ENCODE peak calls at places on chromosomes 7 and 10, in four cellular contexts. One of them, this sample, is unnamed.

GRCh38 chr10:70915206-70915605 is 26.8 kb upstream of the PCBD1 start:
- DNase-seq in HepG2: no peak
- DNase-seq in K562: no peak
- DNase-seq in SK-N-SH: no peak
- DNase-seq in this sample: no peak

GRCh38 chr10:80186364-80187012 is 18.8 kb downstream of the ANXA11 start:
- DNase-seq in K562: no peak
- DNase-seq in SK-N-SH: no peak
- DNase-seq in HepG2: no peak
- DNase-seq in this sample: no peak

GRCh38 chr10:25766687-25767221 is 167.3 kb upstream of the MYO3A start:
- DNase-seq in SK-N-SH: peak; percentile 66
- DNase-seq in K562: peak; percentile 81
- DNase-seq in HepG2: no peak
- DNase-seq in this sample: no peak

GRCh38 chr10:51832652-51833383 is 133.4 kb upstream of the CSTF2T start:
- DNase-seq in K562: peak; percentile 2
- DNase-seq in SK-N-SH: no peak
- DNase-seq in HepG2: peak; percentile 44
- DNase-seq in this sample: peak; percentile 79

GRCh38 chr7:159063046-159063840 is 81.4 kb downstream of the VIPR2 start:
- DNase-seq in SK-N-SH: no peak
- DNase-seq in HepG2: no peak
- DNase-seq in K562: no peak
- DNase-seq in this sample: no peak

GRCh38 chr10:63703113-63703670 is 182.0 kb downstream of the REEP3 start:
- DNase-seq in K562: peak; percentile 48
- DNase-seq in HepG2: no peak
- DNase-seq in SK-N-SH: no peak
- DNase-seq in this sample: peak; percentile 51

GRCh38 chr10:30062582-30062981 is 3.2 kb upstream of the JCAD start:
- DNase-seq in HepG2: no peak
- DNase-seq in K562: no peak
- DNase-seq in SK-N-SH: no peak
- DNase-seq in this sample: no peak

GRCh38 chr10:78215645-78216044 is 182.0 kb downstream of the RPS24 start:
- DNase-seq in SK-N-SH: no peak
- DNase-seq in K562: no peak
- DNase-seq in HepG2: no peak
- DNase-seq in this sample: no peak

GRCh38 chr10:112963835-112964234 is 13.8 kb downstream of the TCF7L2 start:
- DNase-seq in SK-N-SH: no peak
- DNase-seq in HepG2: no peak
- DNase-seq in K562: peak; percentile 28
- DNase-seq in this sample: no peak

GRCh38 chr10:124906551-124907001 is 35.3 kb upstream of the ZRANB1 start:
- DNase-seq in SK-N-SH: no peak
- DNase-seq in HepG2: no peak
- DNase-seq in K562: no peak
- DNase-seq in this sample: no peak

GRCh38 chr10:46520381-46520780 is 36.1 kb downstream of the GPRIN2 start:
- DNase-seq in SK-N-SH: no peak
- DNase-seq in K562: no peak
- DNase-seq in HepG2: no peak
- DNase-seq in this sample: no peak

GRCh38 chr10:31374146-31374696 is 55.2 kb downstream of the ZEB1 start:
- DNase-seq in K562: no peak
- DNase-seq in SK-N-SH: no peak
- DNase-seq in HepG2: no peak
- DNase-seq in this sample: no peak
- TF ChIP-seq ELF1 in K562: no peak
- TF ChIP-seq ELF1 in SK-N-SH: no peak
- TF ChIP-seq ELF1 in HepG2: no peak
- TF ChIP-seq ELF1 in this sample: no peak

DNA sequence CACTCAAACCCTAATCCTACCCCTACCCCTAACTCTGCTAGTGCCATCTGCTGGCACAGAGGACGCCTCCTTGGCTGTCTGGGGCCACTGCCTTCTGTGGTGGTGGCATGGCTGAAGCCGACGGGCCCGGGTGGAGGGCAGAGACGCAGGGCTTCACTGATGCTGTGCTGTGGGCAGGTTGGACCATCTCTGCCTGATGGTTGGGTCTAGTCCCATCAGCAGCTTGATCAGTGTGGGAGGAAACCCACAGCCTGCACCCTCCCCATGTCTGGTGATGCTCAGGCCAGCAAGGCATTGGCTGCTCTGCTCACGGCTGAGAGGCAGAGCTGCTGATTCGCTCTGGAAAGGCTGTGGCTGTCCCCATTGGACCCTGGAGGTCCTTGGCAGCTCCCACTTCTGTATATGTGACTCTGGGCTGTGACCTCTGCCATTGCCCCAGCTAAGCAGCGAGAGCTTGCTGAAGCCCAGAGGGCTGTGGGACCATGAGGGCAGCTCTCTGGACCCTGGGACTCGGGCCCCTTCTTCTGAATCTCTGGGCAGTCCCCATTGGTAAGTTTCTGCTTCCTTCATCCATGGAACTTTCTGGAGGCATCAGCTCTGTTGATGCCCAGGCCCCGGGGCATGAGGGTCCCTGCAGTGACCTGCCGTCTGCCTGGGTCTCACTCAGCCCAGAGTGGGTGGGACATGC is at the start of gene SCART1:
- DNase-seq in HepG2: no peak
- DNase-seq in K562: peak; percentile 37
- DNase-seq in SK-N-SH: no peak
- DNase-seq in this sample: no peak
- TF ChIP-seq ELF1 in HepG2: no peak
- TF ChIP-seq ELF1 in K562: no peak
- TF ChIP-seq ELF1 in SK-N-SH: no peak
- TF ChIP-seq ELF1 in this sample: no peak

DNA sequence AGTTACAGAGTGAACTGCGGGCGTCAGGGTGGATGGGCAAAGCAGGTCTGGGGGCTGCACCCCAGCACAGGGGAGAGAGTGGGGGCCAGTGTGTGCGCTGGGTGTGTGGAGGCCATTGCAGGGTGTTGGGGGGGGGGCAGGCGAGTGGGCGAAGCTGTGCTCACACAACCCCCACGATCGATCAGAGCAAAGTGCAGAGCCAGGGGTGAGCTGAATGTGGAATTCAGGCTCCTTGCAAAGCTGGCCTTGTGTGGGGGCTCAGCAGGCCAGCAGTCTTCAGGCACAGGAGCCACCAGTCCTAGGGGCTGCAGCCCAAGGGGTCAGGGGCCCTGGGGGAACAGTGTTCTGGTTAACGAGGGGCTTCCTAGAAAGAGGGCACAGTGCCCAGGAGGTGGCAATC is 862 bp upstream of the SHH start:
- DNase-seq in HepG2: no peak
- DNase-seq in K562: no peak
- DNase-seq in SK-N-SH: no peak
- DNase-seq in this sample: no peak
- TF ChIP-seq ELF1 in HepG2: no peak
- TF ChIP-seq ELF1 in K562: no peak
- TF ChIP-seq ELF1 in SK-N-SH: no peak
- TF ChIP-seq ELF1 in this sample: no peak

DNA sequence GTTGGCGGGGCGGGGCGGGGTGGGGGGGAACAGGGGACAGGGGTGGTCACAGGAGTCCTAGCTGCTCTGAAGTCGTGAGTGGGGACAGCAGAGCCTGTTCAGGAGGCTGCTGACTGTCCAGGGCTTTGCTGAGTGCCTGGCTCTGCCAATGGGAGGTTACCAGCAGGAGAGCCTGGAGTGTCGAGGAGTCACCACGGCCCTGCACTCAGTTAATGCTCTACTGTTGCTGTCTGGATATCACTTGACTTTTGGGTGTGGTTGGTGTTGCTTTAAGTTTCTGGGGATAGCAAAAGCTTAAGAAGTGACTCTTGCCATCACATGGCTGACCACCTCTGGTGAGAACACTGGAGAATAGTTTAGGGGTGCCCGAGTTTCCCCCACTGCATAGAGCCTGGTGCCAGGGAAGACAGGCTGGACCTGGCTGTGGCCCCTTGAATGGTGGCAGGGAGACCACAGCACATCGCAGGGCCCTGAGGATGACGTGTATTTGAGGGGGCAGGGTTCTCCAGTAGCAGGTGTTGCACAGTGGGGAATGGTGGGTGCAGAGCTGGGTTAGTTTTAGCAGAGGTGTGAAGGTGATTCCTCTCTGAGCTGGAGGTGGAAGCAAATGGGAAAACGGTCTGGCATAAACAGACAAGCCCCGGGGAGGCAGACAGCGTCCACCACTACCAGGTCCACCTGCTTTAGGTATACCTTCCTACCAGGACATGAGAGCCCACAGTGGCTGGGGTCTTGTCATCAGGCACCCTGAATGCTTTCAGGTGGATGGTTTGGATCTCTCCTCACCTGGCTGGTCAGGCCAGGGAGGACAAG is 54.2 kb upstream of the CAMK2B start:
- DNase-seq in K562: peak; percentile 26
- DNase-seq in HepG2: no peak
- DNase-seq in SK-N-SH: peak; percentile 29
- DNase-seq in this sample: no peak
- TF ChIP-seq ELF1 in K562: no peak
- TF ChIP-seq ELF1 in HepG2: no peak
- TF ChIP-seq ELF1 in SK-N-SH: no peak
- TF ChIP-seq ELF1 in this sample: no peak

DNA sequence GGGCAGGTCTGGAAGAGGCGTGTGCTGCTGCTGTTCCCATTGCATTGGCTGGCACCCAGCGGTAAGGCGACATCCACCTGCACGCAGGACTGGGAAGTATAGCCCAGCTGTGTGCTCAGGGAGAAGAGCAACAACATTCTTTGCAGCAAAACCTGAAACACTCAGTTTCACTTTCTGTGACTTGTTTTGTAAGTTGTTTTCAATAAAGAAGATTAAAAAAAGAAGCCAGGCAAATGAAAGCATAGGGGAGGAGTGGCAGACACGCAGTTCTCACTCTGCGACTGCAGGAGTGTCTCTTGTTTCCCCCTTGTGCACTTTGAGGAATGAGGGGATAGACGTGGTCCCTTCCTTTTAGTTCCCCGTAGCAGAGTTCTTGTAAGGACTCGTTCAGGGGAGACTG is 5.8 kb downstream of the FBH1 start:
- DNase-seq in K562: no peak
- DNase-seq in HepG2: no peak
- DNase-seq in SK-N-SH: no peak
- DNase-seq in this sample: no peak
- TF ChIP-seq ELF1 in K562: no peak
- TF ChIP-seq ELF1 in HepG2: no peak
- TF ChIP-seq ELF1 in SK-N-SH: no peak
- TF ChIP-seq ELF1 in this sample: no peak

GRCh38 chr7:157997080-157997440 is 590.6 kb downstream of the PTPRN2 start:
- DNase-seq in SK-N-SH: no peak
- DNase-seq in K562: no peak
- DNase-seq in HepG2: no peak
- DNase-seq in this sample: no peak
- TF ChIP-seq ELF1 in SK-N-SH: no peak
- TF ChIP-seq ELF1 in K562: no peak
- TF ChIP-seq ELF1 in HepG2: no peak
- TF ChIP-seq ELF1 in this sample: no peak

DNA sequence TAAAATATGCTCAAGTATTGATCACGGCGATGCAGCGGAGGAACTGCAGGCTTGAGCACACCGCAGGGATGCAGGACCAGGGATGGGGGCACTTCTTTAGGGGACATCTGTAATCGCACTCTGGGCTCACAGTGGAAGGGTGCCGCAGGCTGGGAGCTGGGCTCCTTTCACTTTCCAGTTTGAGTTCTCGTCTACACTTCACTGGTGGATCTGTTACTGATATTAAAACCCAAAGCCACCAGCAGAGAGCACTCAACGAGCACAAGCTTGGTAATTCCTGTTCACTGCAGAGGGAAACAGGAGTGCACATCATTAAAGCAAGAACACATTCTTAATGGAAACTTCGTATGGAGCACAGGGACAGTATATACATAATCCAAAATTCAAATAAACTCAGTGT is 91.3 kb downstream of the PARD3 start:
- DNase-seq in HepG2: peak; percentile 42
- DNase-seq in K562: peak; percentile 33
- DNase-seq in SK-N-SH: peak; percentile 47
- DNase-seq in this sample: no peak
- TF ChIP-seq ELF1 in HepG2: no peak
- TF ChIP-seq ELF1 in K562: no peak
- TF ChIP-seq ELF1 in SK-N-SH: no peak
- TF ChIP-seq ELF1 in this sample: no peak